ENCODE peak calls at places on chromosomes 13 and 19, in six cellular contexts. R is CD8-positive, alpha-beta T cell; C is HFFc6; W is mesothelial cell of epicardium; D is uterus; F is ovary. P is an unnamed sample.

GRCh38 chr13:62613819-62614218 is 1198.2 kb upstream of the PCDH20 start:
- DNase-seq in C (no peak), D (no peak), R (no peak), F (no peak), W (no peak), P (no peak)

GRCh38 chr19:2982983-2983350 is 5.6 kb downstream of the TLE6 start:
- DNase-seq in D (peak), F (peak), W (no peak), C (peak), R (no peak), P (no peak)

GRCh38 chr13:96052655-96053002 is 572 bp downstream of the UGGT2 start:
- DNase-seq in C (peak), W (no peak), D (no peak), R (no peak), F (no peak), P (no peak)

GRCh38 chr19:32227561-32228165 is 117.7 kb upstream of the ZNF507 start:
- DNase-seq in D (no peak), R (no peak), W (no peak), F (no peak), C (no peak), P (no peak)

GRCh38 chr19:38433268-38433733 is at the start of gene RYR1:
- DNase-seq in R (peak), D (no peak), W (no peak), F (no peak), C (no peak), P (peak)

GRCh38 chr19:10339380-10339960 is at the start of gene ICAM3:
- DNase-seq in F (no peak), C (no peak), W (no peak), D (no peak), R (peak), P (peak)

GRCh38 chr13:101035119-101035620 is 360.6 kb upstream of the TMTC4 start:
- DNase-seq in W (no peak), D (no peak), F (no peak), C (no peak), R (no peak), P (no peak)

GRCh38 chr13:30429721-30430694 is 7.7 kb downstream of the UBE2L5 start:
- DNase-seq in D (peak), C (peak), W (no peak), F (no peak), R (no peak), P (no peak)

DNA sequence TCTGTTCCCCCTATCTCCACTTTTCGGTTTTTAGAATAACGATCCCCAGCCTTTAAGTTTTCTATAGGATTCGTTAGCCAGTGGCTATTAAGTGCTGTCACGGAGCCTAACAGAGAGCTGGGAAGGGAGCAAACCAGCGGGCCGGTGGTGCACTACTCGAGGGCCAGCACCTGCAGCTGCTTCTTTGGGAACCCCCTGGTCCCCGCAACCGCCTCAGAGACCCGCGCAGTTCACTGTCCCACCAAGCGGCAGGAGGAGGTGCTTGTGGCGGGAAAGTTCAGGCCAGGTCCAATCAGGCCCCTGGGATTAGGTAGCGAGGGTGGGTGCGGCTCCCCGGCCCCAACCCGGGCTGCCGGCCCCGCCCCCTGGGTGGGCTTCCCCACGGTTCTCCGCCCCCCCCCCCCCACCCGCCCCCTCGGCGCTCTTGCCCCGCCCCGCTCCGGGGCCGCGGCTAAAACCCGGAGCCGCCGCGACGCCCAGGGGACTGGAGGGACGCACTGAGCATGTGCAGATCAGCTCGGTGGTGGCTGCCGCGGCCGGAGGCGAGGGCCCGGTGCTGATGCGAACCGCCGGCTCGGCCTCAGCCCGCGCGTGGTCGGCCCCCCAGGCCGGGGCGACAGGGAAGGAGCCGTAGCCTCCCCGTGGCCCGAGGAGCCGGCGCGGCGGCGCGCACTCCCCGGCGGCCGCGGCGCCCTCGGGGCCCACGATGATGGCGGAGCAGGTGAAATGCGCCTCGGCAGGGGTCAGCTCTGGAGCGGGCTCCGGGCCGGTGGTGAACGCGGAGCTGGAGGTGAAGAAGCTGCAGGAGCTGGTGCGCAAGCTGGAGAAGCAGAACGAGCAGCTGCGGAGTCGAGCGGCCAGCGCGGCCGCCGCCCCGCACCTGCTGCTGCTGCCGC is at the start of gene SLAIN1:
- DNase-seq in F (peak), D (peak), C (no peak), W (peak), R (peak), P (peak)
- TF ChIP-seq CTCF in F (no peak), D (no peak), C (no peak), W (no peak), R (no peak), P (no peak)

GRCh38 chr13:19090495-19090894 is 91.1 kb downstream of the TUBA3C start:
- DNase-seq in W (no peak), F (no peak), C (no peak), R (no peak), D (no peak), P (no peak)

GRCh38 chr13:19088416-19088815 is 93.2 kb downstream of the TUBA3C start:
- DNase-seq in R (no peak), W (no peak), C (no peak), F (no peak), D (no peak), P (no peak)

GRCh38 chr13:19085876-19086275 is 95.7 kb downstream of the TUBA3C start:
- DNase-seq in D (no peak), R (no peak), C (no peak), W (no peak), F (no peak), P (no peak)

GRCh38 chr13:19085258-19085657 is 96.4 kb downstream of the TUBA3C start:
- DNase-seq in D (no peak), F (no peak), C (no peak), W (no peak), R (no peak), P (no peak)

DNA sequence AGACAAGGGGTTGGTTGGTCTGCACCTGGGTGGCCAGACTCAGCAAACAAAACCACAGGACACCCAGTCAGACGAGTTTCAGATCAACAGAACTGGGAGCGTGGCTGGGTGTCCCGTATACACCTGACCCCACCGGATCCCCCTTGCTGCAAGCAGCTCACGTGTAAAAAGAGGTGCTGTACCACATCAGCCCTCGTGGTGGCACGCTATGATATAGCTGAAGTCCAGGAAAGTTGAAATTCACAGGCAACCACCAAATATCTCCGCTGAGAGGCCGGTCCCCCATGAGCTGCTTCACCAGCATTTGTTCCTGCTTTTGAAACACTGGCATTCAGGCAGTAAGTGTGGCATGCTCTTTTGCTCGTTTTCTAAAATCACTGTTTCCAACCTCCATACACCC is 92.3 kb downstream of the TUBA3C start:
- DNase-seq in F (no peak), W (no peak), R (no peak), D (no peak), C (no peak), P (no peak)
- TF ChIP-seq CTCF in F (no peak), W (no peak), R (no peak), D (no peak), C (peak), P (no peak)

GRCh38 chr19:51158474-51159129 is 16.5 kb downstream of the SIGLEC7 start:
- DNase-seq in D (no peak), R (peak), C (no peak), F (no peak), W (no peak), P (peak)
- TF ChIP-seq CTCF in D (peak), R (peak), C (peak), F (no peak), W (peak), P (peak)

GRCh38 chr19:4455742-4456565 is 1.6 kb downstream of the UBXN6 start:
- DNase-seq in F (peak), R (no peak), D (peak), C (peak), W (no peak), P (no peak)

GRCh38 chr19:4456843-4457653 is 546 bp downstream of the UBXN6 start:
- DNase-seq in W (peak), C (peak), D (peak), F (no peak), R (peak), P (peak)

GRCh38 chr19:4454952-4455738 is 2.4 kb downstream of the UBXN6 start:
- DNase-seq in R (no peak), C (peak), W (no peak), D (peak), F (peak), P (no peak)

GRCh38 chr19:4456566-4456842 is 1.1 kb downstream of the UBXN6 start:
- DNase-seq in F (no peak), R (no peak), W (no peak), D (no peak), C (peak), P (no peak)

DNA sequence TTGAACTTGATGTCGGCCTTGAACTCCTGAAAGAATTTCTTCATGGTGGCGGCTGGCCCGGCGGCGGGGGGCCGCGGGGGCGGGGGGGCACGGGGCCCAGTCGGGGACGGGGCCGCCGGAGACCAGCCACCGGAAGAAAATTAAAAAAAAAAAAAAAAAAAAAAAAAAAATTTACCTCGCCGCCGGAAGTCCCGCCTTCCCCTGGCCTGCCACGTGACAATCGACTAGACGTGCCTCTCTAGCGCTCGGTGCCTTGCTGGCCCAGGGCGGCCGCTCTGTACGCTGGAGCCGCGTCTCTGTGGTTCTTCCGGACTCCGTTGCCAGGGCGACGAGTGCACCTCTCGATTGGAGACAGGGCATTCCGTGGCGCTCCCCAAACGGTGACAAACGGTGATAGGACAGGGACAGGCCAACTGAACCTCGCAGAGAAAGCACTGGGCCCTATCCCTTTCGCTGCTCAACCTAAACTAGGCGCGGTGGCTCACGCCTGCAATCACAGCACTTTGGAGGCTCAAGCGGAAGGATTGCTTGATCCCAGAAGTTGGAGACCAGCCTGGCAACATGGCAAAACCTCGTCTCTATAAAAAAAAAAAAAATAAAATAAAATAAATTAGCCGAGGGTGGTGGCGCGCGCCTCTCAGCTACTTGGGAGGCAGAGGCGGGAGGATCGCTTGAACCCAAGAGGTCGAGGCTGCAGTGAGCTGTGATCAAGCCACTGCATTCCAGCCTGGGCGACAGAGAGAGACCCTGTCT is at the start of gene UBXN6:
- DNase-seq in F (peak), D (peak), R (peak), W (peak), C (peak), P (peak)
- TF ChIP-seq CTCF in F (peak), D (no peak), R (no peak), W (no peak), C (no peak), P (no peak)

GRCh38 chr19:44141191-44142013 is at the start of gene ZNF234:
- DNase-seq in D (peak), R (peak), W (peak), C (peak), F (peak), P (peak)
- TF ChIP-seq CTCF in D (no peak), R (no peak), W (no peak), C (no peak), F (no peak), P (no peak)

DNA sequence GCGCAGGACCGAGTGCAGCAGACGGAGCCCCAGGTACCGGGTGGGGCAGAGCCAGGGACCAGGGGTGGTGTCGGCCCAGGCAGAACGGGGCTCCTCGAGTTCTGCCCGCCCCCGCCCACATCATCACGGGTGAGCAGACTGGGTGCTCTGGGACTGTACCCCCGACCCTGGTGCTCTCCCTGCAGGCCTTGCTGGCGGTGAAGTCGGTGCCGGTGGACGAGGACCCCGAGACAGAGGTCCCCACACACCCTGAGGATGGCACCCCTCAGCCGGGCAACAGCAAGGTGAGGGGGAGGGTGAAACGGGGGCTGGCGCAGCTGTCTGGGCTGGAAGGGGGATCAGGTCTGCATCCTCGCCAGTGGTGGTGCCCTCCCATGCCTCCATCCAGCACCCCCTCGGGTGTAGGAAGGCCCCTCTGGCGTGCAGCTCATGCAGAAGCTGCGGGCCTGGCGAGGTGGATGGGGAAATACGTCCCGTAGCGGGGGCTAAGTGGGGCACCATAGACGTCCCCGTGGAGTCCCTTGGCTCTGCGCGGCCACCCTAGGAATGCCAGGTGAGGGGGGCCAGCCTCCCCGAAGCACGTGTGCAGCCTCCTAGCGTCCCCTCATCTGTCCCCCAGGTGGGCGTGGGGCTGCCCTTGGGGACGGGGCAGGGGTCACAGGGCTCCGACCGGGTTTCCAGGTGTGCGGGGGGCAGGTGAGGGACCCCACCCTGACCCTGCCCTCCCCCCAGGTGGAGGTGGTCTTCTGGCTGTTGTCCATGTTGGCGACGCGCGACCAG is 6.4 kb downstream of the APC2 start:
- DNase-seq in C (no peak), D (no peak), W (no peak), R (no peak), F (no peak), P (no peak)
- TF ChIP-seq CTCF in C (no peak), D (no peak), W (no peak), R (no peak), F (no peak), P (no peak)

DNA sequence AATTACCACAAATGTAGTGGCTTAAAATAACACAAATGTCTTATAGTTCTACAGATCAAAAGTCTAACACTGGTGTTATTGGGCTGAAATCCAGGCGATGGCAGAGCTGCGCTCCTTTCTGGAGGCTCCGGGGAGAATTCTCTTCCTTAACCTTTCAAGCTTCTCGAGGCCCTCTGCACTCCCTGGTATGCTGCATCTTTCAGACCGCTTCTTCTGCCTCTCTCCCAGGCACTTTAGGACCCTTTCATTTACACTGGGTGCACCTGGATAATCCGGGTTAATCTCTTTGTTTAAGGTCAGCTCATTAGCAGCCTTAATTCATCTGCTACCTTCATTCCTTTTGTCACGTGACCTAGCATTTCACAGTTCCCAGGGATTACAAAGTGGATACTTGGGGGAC is 211.3 kb upstream of the RFC3 start:
- DNase-seq in D (no peak), F (no peak), R (no peak), W (no peak), C (no peak), P (no peak)
- TF ChIP-seq CTCF in D (no peak), F (no peak), R (no peak), W (no peak), C (no peak), P (no peak)

DNA sequence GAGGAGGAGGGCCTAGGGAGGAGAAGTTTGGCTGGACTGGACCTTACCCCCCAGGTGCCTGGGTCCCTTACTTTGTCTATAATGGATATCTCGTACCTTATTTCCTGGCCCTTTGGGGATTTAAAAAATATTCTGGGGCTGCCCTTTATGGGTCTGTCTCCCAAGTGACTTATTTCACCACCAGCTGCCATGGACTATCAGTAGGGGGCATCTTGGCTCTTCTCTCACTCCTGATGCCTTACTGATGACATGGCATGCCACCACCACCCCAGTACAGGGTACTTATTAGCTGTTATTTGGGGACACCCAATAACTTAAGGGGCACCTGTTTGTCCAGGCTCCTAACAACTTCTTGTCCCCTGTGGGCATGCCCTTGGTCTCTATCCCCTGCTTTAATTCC is 38.0 kb downstream of the NFIX start:
- DNase-seq in W (no peak), D (no peak), R (no peak), F (no peak), C (no peak), P (no peak)
- TF ChIP-seq CTCF in W (no peak), D (no peak), R (no peak), F (no peak), C (peak), P (no peak)

DNA sequence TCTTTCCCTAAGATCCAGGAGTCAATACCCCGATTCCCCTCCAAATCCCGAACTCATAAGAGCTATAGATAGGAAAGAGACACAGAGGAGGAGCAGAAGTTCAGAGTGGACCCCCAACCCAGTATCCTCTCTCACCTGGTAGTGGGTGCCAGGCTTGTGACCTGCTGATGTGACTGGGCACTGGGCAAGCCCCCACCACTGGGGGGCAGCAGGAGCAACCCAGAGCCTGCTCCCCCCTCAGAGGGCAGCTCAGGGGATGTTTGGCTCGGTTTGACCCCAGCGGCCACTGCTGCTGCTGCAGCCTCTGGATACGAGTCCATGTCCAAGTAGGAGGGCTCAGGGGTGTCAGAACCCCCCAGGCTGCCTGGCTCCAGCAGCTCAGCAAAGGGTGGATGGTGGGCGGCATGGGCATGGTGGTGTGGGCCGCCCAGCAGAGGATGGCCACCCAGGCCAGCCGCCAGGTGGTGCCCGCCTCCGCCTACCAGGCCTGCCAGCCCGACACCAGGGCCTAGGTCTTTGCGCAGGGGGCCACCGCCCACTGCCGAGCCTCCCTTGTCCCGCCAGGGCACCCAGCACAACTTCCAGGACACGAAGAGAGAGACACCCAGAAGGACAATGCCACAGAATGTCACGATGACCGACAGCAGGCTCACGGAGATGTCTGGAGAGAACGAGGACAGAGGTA is 7.4 kb downstream of the SYT3 start:
- DNase-seq in R (no peak), F (no peak), C (no peak), D (no peak), W (no peak), P (no peak)
- TF ChIP-seq CTCF in R (no peak), F (no peak), C (no peak), D (no peak), W (no peak), P (no peak)

P was measured in CD4-positive, alpha-beta T cell.